ENCODE peak calls at places on chromosomes 3 and 15, in five cellular contexts. D is right atrium auricular region, R is AG10803, M is mucosa of descending colon, J is Caco-2. U is an unnamed sample.

GRCh38 chr3:154095832-154096421 is 25.3 kb upstream of the ARHGEF26 start:
- DNase-seq in J (no peak), R (peak), M (peak), D (no peak), U (peak)

GRCh38 chr3:185718736-185719456 is 105.9 kb downstream of the IGF2BP2 start:
- DNase-seq in R (no peak), J (no peak), M (no peak), D (no peak), U (no peak)

GRCh38 chr3:65855370-65856100 is 183.2 kb downstream of the MAGI1 start:
- DNase-seq in D (no peak), J (peak), M (no peak), R (peak), U (peak)

GRCh38 chr15:79948095-79948695 is 22.8 kb downstream of the BCL2A1 start:
- DNase-seq in D (no peak), J (no peak), M (no peak), R (no peak), U (no peak)

GRCh38 chr15:90295270-90295648 is 29.8 kb downstream of the NGRN start:
- DNase-seq in J (no peak), M (no peak), R (no peak), D (peak), U (no peak)

GRCh38 chr3:83934208-83935150 is 1024.3 kb upstream of the CADM2 start:
- DNase-seq in J (no peak), M (no peak), R (no peak), D (no peak), U (peak)

GRCh38 chr15:69662668-69663000 is 210.0 kb downstream of the RPLP1 start:
- DNase-seq in M (no peak), J (no peak), D (no peak), R (no peak), U (no peak)

GRCh38 chr3:13416002-13416793 is 3.9 kb downstream of the NUP210 start:
- DNase-seq in M (no peak), J (no peak), D (no peak), R (no peak), U (no peak)

GRCh38 chr15:100733088-100733487 is 130.7 kb downstream of the ASB7 start:
- DNase-seq in R (peak), D (peak), J (peak), M (no peak), U (peak)

GRCh38 chr3:81277853-81278252 is 483.6 kb downstream of the GBE1 start:
- DNase-seq in J (no peak), D (no peak), M (no peak), R (peak), U (peak)

GRCh38 chr3:159674583-159674982 is 314.1 kb upstream of the IL12A start:
- DNase-seq in J (no peak), M (no peak), R (no peak), D (no peak), U (no peak)

GRCh38 chr3:38582941-38583645 is 66.4 kb downstream of the SCN5A start:
- DNase-seq in J (no peak), R (no peak), D (peak), M (no peak), U (no peak)

GRCh38 chr3:62587579-62588031 is 214.3 kb upstream of the FEZF2 start:
- DNase-seq in R (peak), J (no peak), M (no peak), D (no peak), U (peak)

GRCh38 chr15:61750271-61751084 is 309.8 kb downstream of the VPS13C start:
- DNase-seq in J (peak), D (no peak), R (no peak), M (peak), U (no peak)

GRCh38 chr3:182713743-182714517 is 79.4 kb upstream of the ATP11B start:
- DNase-seq in M (no peak), D (no peak), R (peak), J (no peak), U (peak)

GRCh38 chr15:34109775-34110663 is 8.1 kb downstream of the PGBD4 start:
- DNase-seq in M (peak), D (no peak), J (no peak), R (peak), U (peak)

GRCh38 chr3:10338591-10339369 is 17.9 kb upstream of the SEC13 start:
- DNase-seq in D (no peak), M (no peak), R (no peak), J (no peak), U (no peak)

GRCh38 chr3:66140763-66141372 is 79.9 kb upstream of the SLC25A26 start:
- DNase-seq in M (no peak), J (no peak), R (peak), D (no peak), U (peak)

GRCh38 chr3:193788189-193788946 is 195.4 kb downstream of the OPA1 start:
- DNase-seq in J (peak), R (peak), D (peak), M (peak), U (peak)

DNA sequence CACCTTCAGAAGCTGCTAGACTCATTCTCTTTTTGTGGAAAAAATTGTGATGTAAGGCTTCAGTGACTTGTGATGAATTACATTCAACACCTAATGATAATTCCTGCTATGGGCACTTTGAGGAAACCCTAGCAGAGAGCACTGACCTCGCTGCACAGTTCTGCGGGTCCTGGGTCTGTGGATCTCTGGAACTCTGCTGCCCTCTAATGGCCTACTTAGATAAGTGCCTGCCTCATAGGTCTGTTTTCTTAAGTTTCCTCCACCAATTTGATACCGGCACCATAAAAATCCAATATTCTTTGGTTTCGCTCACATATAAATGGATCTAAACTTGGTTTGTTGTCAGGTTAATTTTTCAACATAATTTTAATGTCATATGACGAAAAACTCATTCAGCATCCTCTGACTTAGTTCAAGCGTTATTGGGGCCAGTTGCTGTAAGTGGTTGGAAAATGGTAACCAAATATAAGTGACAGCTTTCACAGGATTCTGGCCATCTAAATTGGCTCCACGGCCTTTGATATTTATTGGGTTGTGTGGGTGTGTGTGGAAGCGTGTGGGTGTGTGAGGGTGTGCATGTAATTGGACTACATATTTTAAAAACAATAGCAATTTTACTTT is 10.4 kb downstream of the SLITRK3 start:
- DNase-seq in R (peak), M (peak), J (peak), D (no peak), U (peak)
- TF ChIP-seq CTCF in R (peak), M (peak), J (peak), D (peak), U (peak)

DNA sequence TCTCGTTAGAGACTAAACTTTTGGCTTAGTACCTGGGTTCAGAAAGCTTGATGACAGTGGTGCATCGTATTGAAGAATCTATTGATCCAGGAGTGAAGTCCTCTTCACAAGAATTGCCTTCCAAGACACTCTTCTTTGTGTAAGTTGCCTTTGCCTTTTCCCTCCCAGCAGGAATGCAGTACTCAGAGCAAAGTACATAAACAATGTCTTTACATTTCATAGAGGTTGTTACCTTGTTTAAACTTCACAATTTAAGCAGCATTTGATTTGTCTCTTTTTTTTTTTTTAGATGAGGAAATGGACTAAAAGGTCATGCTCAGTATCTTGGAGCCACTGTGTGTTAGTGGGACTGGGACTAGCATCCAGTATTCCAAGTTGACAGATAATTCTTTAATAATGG is 9.9 kb downstream of the RAB7A start:
- DNase-seq in M (no peak), R (no peak), D (no peak), J (no peak), U (no peak)
- H3K4me3 ChIP-seq in M (no peak), R (no peak), D (no peak), J (no peak), U (no peak)

DNA sequence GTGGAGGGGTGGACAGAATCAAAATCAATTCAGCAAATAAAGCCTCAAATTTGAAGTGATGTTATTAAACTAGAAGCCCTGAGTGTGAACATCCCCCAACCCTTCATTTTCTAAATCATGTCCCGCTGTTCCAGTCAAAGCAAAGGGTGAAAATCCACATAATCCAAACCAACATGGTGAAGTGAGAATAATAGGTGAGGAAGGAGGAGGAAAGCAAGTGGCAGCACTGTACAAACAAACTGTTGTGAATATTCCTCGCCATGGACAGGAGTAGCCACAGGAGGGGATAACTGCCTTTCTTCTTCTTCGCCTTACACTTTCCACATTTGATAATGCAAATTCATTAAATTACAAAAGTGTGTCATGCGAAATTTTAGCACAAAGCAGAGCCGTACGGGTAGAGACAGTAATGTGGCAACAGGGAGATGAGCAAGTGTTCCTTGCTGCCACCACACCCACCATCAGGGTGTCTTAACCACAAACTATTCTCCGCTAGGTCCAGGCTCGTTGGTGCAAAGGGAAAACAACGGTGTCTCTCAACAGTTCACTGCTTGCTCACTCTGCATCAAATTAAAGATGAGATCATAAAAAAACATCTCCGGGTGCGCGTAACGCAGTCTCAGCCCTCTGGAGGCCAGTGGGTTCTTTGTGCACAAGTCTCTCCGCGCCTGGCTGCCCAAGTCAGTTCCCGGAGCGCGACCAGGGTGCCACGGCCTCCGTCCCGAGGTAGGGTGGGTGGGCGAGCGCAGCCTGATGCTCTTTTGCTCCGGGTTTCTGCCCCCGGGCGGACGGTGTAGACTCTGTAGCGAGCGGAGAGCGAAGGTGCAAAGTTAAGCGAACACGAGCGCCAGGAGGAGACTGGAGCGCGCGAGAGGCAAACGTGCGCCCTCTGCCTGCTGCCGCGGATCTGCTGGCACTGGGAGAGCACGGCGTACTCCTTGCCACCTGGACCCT is 6.7 kb downstream of the EPHA3 start:
- DNase-seq in D (peak), M (peak), J (peak), R (peak), U (peak)
- TF ChIP-seq CTCF in D (peak), M (peak), J (peak), R (peak), U (peak)

GRCh38 chr3:71680588-71680987 is 44.6 kb downstream of the EIF4E3 start:
- DNase-seq in M (peak), R (peak), D (no peak), J (no peak), U (peak)

GRCh38 chr3:71684752-71685151 is 40.5 kb downstream of the EIF4E3 start:
- DNase-seq in J (no peak), M (no peak), D (no peak), R (peak), U (peak)

GRCh38 chr3:71685686-71686085 is 39.5 kb downstream of the EIF4E3 start:
- DNase-seq in M (no peak), J (no peak), R (no peak), D (no peak), U (no peak)

GRCh38 chr3:71684046-71684730 is 41.0 kb downstream of the EIF4E3 start:
- DNase-seq in R (no peak), J (no peak), M (no peak), D (no peak), U (no peak)

DNA sequence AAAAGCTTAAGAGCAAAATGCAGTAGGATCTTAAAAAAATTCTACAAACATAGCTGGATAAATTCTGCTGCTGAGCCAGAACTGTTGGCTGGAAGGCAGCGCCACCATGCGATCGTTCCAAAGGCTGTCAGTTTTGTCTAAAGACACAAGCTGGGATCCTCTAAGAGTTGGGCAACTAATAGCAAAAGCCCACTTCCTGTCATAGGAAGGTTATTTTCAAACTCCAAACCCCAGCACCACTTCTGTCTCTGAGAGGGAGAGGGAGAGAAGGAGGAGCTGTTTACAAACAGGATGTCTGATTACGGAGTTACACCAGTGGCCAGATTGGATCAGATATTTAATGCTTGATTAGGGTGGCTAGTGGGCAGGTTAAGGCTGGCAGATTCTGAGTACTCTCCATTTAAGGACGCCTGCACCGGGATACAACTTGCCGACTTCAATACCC is 44.0 kb downstream of the EIF4E3 start:
- DNase-seq in R (peak), M (peak), J (no peak), D (peak), U (peak)
- H3K4me3 ChIP-seq in R (peak), M (no peak), J (no peak), D (no peak), U (peak)

DNA sequence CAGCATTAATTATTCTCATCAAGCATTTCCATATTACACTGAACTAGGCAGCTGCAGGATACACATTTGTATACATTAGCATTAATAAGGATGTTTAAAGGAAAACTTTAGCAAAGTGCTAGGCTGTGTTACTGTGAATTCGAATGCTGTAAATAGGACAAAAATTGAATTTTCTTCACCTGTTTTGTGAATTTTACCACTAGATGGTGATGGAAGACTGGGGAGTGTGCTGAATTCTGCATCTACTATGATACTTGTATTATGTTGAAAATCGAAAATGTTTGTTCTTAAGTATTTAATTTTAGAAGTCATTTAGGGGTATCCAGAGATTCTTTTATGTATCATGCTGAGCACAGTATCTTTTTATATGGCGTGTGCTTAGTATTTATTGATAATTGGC is 12.3 kb upstream of the P2RY14 start:
- DNase-seq in D (no peak), M (no peak), J (no peak), R (peak), U (peak)
- TF ChIP-seq CTCF in D (no peak), M (no peak), J (no peak), R (peak), U (peak)

DNA sequence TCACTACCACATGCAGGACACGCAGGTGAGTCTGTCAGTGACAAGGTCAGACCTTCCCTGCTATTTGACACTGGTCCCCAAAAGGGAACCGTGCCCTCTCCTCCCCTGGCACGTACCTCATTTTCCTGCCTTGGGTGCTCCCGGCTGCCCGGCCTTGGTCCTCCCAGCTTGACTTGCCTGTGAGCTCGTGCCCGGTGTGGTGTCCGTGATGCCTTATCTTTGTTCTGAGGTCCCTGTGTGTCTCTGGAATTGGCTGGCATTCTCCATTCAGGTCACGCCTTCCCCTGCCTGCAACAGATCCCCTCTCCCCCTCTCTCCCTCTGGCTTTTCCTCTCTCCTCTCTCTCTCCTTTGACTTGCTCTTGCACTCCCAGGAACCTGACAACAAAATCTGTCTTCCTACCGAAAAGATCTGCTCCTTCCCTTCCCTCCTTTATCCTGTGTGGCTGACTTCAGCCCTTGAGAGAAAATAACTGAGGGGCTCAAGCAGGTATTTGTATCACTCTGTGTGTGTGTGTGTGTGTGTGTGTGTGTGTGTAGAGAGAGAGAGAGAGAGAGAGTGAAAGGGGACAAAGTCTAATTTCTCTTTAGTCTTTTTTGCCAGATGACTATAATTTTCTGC is at the start of gene MASP1:
- DNase-seq in M (no peak), J (no peak), R (peak), D (no peak), U (no peak)
- H3K4me3 ChIP-seq in M (no peak), J (no peak), R (peak), D (peak), U (peak)

U was measured in foreskin fibroblast.